ENCODE peak calls at places on chromosomes 7 and 10, in six cellular contexts. B is fibroblast of villous mesenchyme; A is SJSA1; D is NCI-H748 treated with DMSO at 0.1 percent for 48 hours; X is stimulated activated CD4-positive, alpha-beta T cell treated with anti-CD3 and anti-CD28 coated beads, TNF-alpha, amount 100 ng/mL, for 4 hours; Q is HEK293T. M is an unnamed sample.
A peak's percentile ranks its signal among the peaks of the same experiment; 100 is the strongest.

GRCh38 chr7:79692015-79692414 is 238.5 kb upstream of the MAGI2 start:
- DNase-seq in Q (no peak), B (peak; percentile 52), X (no peak), A (peak; percentile 4), D (no peak), M (peak; percentile 54)

GRCh38 chr10:29554660-29555059 is 80.1 kb downstream of the SVIL start:
- DNase-seq in B (peak; percentile 21), A (peak; percentile 62), Q (no peak), D (no peak), X (no peak), M (no peak)

GRCh38 chr7:26156454-26157365 is 4.7 kb downstream of the NFE2L3 start:
- DNase-seq in X (peak; percentile 39), D (no peak), Q (no peak), A (peak; percentile 88), B (peak; percentile 90), M (peak; percentile 85)

GRCh38 chr7:14414274-14414986 is 425.0 kb upstream of the ETV1 start:
- DNase-seq in D (no peak), A (no peak), Q (no peak), X (no peak), B (no peak), M (no peak)

GRCh38 chr7:123004931-123005330 is 9.4 kb upstream of the TAS2R16 start:
- DNase-seq in D (no peak), X (no peak), Q (no peak), B (peak; percentile 40), A (no peak), M (no peak)

GRCh38 chr7:141133646-141134045 is 59.8 kb downstream of the TMEM178B start:
- DNase-seq in A (no peak), X (no peak), D (no peak), B (no peak), Q (no peak), M (no peak)

GRCh38 chr7:154767194-154767593 is 235.7 kb downstream of the PAXIP1 start:
- DNase-seq in X (no peak), A (no peak), D (no peak), Q (no peak), B (no peak), M (no peak)

GRCh38 chr10:98410759-98411158 is 4.2 kb downstream of the PYROXD2 start:
- DNase-seq in A (no peak), B (no peak), D (no peak), Q (no peak), X (no peak), M (no peak)

GRCh38 chr7:44220732-44221131 is 20.0 kb downstream of the YKT6 start:
- DNase-seq in B (no peak), Q (no peak), X (no peak), D (no peak), A (no peak), M (no peak)

GRCh38 chr10:11476035-11476434 is 135.4 kb downstream of the USP6NL start:
- DNase-seq in B (no peak), D (no peak), X (no peak), A (no peak), Q (no peak), M (no peak)

GRCh38 chr7:159158125-159158887 is 13.6 kb upstream of the VIPR2 start:
- DNase-seq in B (no peak), A (no peak), X (no peak), Q (peak; percentile 5), D (no peak), M (no peak)

GRCh38 chr7:158814637-158815036 is 14.7 kb downstream of the ESYT2 start:
- DNase-seq in A (no peak), D (no peak), B (peak; percentile 31), Q (no peak), X (no peak), M (no peak)

GRCh38 chr7:71131256-71131752 is 640 bp upstream of the GALNT17 start:
- DNase-seq in Q (no peak), D (peak; percentile 28), B (no peak), X (no peak), A (no peak), M (no peak)

GRCh38 chr7:45080265-45080957 is 8.4 kb downstream of the NACAD start:
- DNase-seq in X (no peak), Q (no peak), B (no peak), A (no peak), D (no peak), M (no peak)

GRCh38 chr10:79434816-79435215 is 10.6 kb downstream of the ZCCHC24 start:
- DNase-seq in B (peak; percentile 87), A (peak; percentile 44), D (no peak), Q (no peak), X (no peak), M (no peak)

GRCh38 chr10:69847883-69848282 is 46.2 kb downstream of the COL13A1 start:
- DNase-seq in A (peak; percentile 31), B (peak; percentile 28), Q (no peak), D (no peak), X (no peak), M (no peak)

GRCh38 chr10:70906953-70907618 is 18.7 kb upstream of the PCBD1 start:
- DNase-seq in A (no peak), Q (no peak), X (no peak), D (no peak), B (no peak), M (no peak)

GRCh38 chr10:104052351-104052885 is 33.3 kb downstream of the COL17A1 start:
- DNase-seq in B (peak; percentile 69), A (no peak), Q (no peak), D (no peak), X (no peak), M (no peak)

GRCh38 chr7:1236132-1236655 is 3.5 kb downstream of the UNCX start:
- DNase-seq in A (no peak), D (no peak), X (no peak), Q (peak; percentile 44), B (no peak), M (no peak)

GRCh38 chr7:31145339-31145738 is 93.2 kb downstream of the ADCYAP1R1 start:
- DNase-seq in B (no peak), A (no peak), D (no peak), Q (no peak), X (no peak), M (no peak)

GRCh38 chr7:98133181-98133580 is 26.5 kb downstream of the LMTK2 start:
- DNase-seq in Q (no peak), B (peak; percentile 44), X (no peak), A (no peak), D (no peak), M (no peak)

GRCh38 chr7:97005764-97006145 is 402 bp downstream of the DLX6 start:
- DNase-seq in X (no peak), B (no peak), A (no peak), D (no peak), Q (peak; percentile 35), M (no peak)

GRCh38 chr7:44489955-44490350 is 505 bp downstream of the NUDCD3 start:
- DNase-seq in D (peak; percentile 24), B (peak; percentile 36), A (no peak), Q (no peak), X (no peak), M (no peak)

GRCh38 chr7:14288701-14289100 is 299.2 kb upstream of the ETV1 start:
- DNase-seq in X (no peak), Q (no peak), A (no peak), D (no peak), B (no peak), M (no peak)

GRCh38 chr10:26112532-26112931 is 104.0 kb upstream of the GAD2 start:
- DNase-seq in B (no peak), Q (no peak), X (no peak), D (no peak), A (no peak), M (no peak)

GRCh38 chr10:100728928-100729876 is 16.2 kb upstream of the PAX2 start:
- DNase-seq in X (no peak), A (no peak), B (peak; percentile 18), Q (peak; percentile 79), D (no peak), M (no peak)

GRCh38 chr10:103241262-103242011 is 4.2 kb upstream of the RPEL1 start:
- DNase-seq in A (peak; percentile 47), B (peak; percentile 46), D (no peak), X (no peak), Q (no peak), M (peak; percentile 18)

GRCh38 chr7:150451097-150451793 is 815 bp downstream of the GIMAP8 start:
- DNase-seq in X (peak; percentile 50), B (no peak), D (no peak), Q (no peak), A (no peak), M (no peak)

GRCh38 chr10:25552283-25552919 is 377.6 kb downstream of the GPR158 start:
- DNase-seq in A (no peak), B (no peak), D (no peak), X (no peak), Q (no peak), M (no peak)

GRCh38 chr7:65953890-65954289 is 28.1 kb downstream of the GUSB start:
- DNase-seq in Q (no peak), A (no peak), D (no peak), X (no peak), B (no peak), M (no peak)

GRCh38 chr7:141208539-141208938 is 134.7 kb downstream of the TMEM178B start:
- DNase-seq in Q (no peak), A (no peak), X (no peak), B (no peak), D (no peak), M (no peak)

GRCh38 chr7:95614442-95614940 is 18.2 kb upstream of the PDK4 start:
- DNase-seq in X (no peak), Q (no peak), B (no peak), A (no peak), D (no peak), M (no peak)

GRCh38 chr7:121204537-121204936 is 124.3 kb upstream of the WNT16 start:
- DNase-seq in D (peak; percentile 14), B (peak; percentile 73), A (no peak), X (no peak), Q (peak; percentile 17), M (peak; percentile 0)

GRCh38 chr7:66267249-66267648 is 62.1 kb downstream of the TPST1 start:
- DNase-seq in X (no peak), Q (no peak), A (peak; percentile 18), B (peak; percentile 97), D (no peak), M (no peak)

M was measured in amniotic stem cell.